ENCODE peak calls at places on chromosome 22, in nine cellular contexts. One of them, this sample, is unnamed.

GRCh38 chr22:38485783-38486182 is 17.9 kb downstream of the KDELR3 start:
- DNase-seq in GM13976: no peak
- DNase-seq in tibial artery: no peak
- DNase-seq in astrocyte of the spinal cord: no peak
- DNase-seq in vagina: no peak
- DNase-seq in B cell: no peak
- DNase-seq in choroid plexus epithelial cell: no peak
- DNase-seq in cardiac fibroblast: no peak
- DNase-seq in mammary epithelial cell: no peak
- DNase-seq in this sample: no peak

GRCh38 chr22:47063071-47063509 is 300.6 kb downstream of the TBC1D22A start:
- DNase-seq in GM13976: no peak
- DNase-seq in tibial artery: no peak
- DNase-seq in astrocyte of the spinal cord: no peak
- DNase-seq in vagina: no peak
- DNase-seq in B cell: no peak
- DNase-seq in choroid plexus epithelial cell: no peak
- DNase-seq in cardiac fibroblast: no peak
- DNase-seq in mammary epithelial cell: no peak
- DNase-seq in this sample: no peak

GRCh38 chr22:40819741-40820140 is 595 bp upstream of the SLC25A17 start:
- DNase-seq in GM13976: no peak
- DNase-seq in tibial artery: no peak
- DNase-seq in astrocyte of the spinal cord: no peak
- DNase-seq in vagina: no peak
- DNase-seq in B cell: no peak
- DNase-seq in choroid plexus epithelial cell: peak; percentile 51
- DNase-seq in cardiac fibroblast: peak; percentile 36
- DNase-seq in mammary epithelial cell: no peak
- DNase-seq in this sample: peak; percentile 20

GRCh38 chr22:17891427-17892167 is 117.3 kb upstream of the BID start:
- DNase-seq in GM13976: no peak
- DNase-seq in tibial artery: no peak
- DNase-seq in astrocyte of the spinal cord: no peak
- DNase-seq in vagina: no peak
- DNase-seq in B cell: no peak
- DNase-seq in choroid plexus epithelial cell: no peak
- DNase-seq in cardiac fibroblast: no peak
- DNase-seq in mammary epithelial cell: no peak
- DNase-seq in this sample: peak; percentile 45

GRCh38 chr22:26529345-26529744 is 17.1 kb upstream of the TFIP11 start:
- DNase-seq in GM13976: no peak
- DNase-seq in tibial artery: peak; percentile 23
- DNase-seq in astrocyte of the spinal cord: no peak
- DNase-seq in vagina: no peak
- DNase-seq in B cell: no peak
- DNase-seq in choroid plexus epithelial cell: peak; percentile 17
- DNase-seq in cardiac fibroblast: peak; percentile 39
- DNase-seq in mammary epithelial cell: no peak
- DNase-seq in this sample: no peak

GRCh38 chr22:26380072-26380471 is 49.0 kb upstream of the ASPHD2 start:
- DNase-seq in GM13976: no peak
- DNase-seq in tibial artery: no peak
- DNase-seq in astrocyte of the spinal cord: no peak
- DNase-seq in vagina: no peak
- DNase-seq in B cell: no peak
- DNase-seq in choroid plexus epithelial cell: no peak
- DNase-seq in cardiac fibroblast: no peak
- DNase-seq in mammary epithelial cell: no peak
- DNase-seq in this sample: no peak

GRCh38 chr22:43018615-43019014 is 3.7 kb upstream of the PACSIN2 start:
- DNase-seq in GM13976: no peak
- DNase-seq in tibial artery: no peak
- DNase-seq in astrocyte of the spinal cord: no peak
- DNase-seq in vagina: no peak
- DNase-seq in B cell: no peak
- DNase-seq in choroid plexus epithelial cell: no peak
- DNase-seq in cardiac fibroblast: no peak
- DNase-seq in mammary epithelial cell: no peak
- DNase-seq in this sample: no peak

GRCh38 chr22:44574057-44574456 is 76.0 kb upstream of the RTL6 start:
- DNase-seq in GM13976: no peak
- DNase-seq in tibial artery: no peak
- DNase-seq in astrocyte of the spinal cord: peak; percentile 47
- DNase-seq in vagina: no peak
- DNase-seq in B cell: no peak
- DNase-seq in choroid plexus epithelial cell: no peak
- DNase-seq in cardiac fibroblast: peak; percentile 91
- DNase-seq in mammary epithelial cell: peak; percentile 85
- DNase-seq in this sample: no peak

GRCh38 chr22:38850941-38851849 is 7.4 kb upstream of the NPTXR start:
- DNase-seq in GM13976: no peak
- DNase-seq in tibial artery: no peak
- DNase-seq in astrocyte of the spinal cord: peak; percentile 60
- DNase-seq in vagina: no peak
- DNase-seq in B cell: no peak
- DNase-seq in choroid plexus epithelial cell: peak; percentile 67
- DNase-seq in cardiac fibroblast: peak; percentile 52
- DNase-seq in mammary epithelial cell: peak; percentile 60
- DNase-seq in this sample: no peak

GRCh38 chr22:41779889-41780505 is 20.5 kb upstream of the CCDC134 start:
- DNase-seq in GM13976: no peak
- DNase-seq in tibial artery: no peak
- DNase-seq in astrocyte of the spinal cord: no peak
- DNase-seq in vagina: no peak
- DNase-seq in B cell: no peak
- DNase-seq in choroid plexus epithelial cell: no peak
- DNase-seq in cardiac fibroblast: no peak
- DNase-seq in mammary epithelial cell: no peak
- DNase-seq in this sample: no peak

GRCh38 chr22:20130739-20131592 is 638 bp upstream of the ZDHHC8 start:
- DNase-seq in GM13976: peak; percentile 91
- DNase-seq in tibial artery: peak; percentile 84
- DNase-seq in astrocyte of the spinal cord: peak; percentile 84
- DNase-seq in vagina: no peak
- DNase-seq in B cell: peak; percentile 95
- DNase-seq in choroid plexus epithelial cell: peak; percentile 83
- DNase-seq in cardiac fibroblast: peak; percentile 87
- DNase-seq in mammary epithelial cell: peak; percentile 61
- DNase-seq in this sample: peak; percentile 88

GRCh38 chr22:20177217-20177911 is 26.5 kb upstream of the CCDC188 start:
- DNase-seq in GM13976: no peak
- DNase-seq in tibial artery: no peak
- DNase-seq in astrocyte of the spinal cord: no peak
- DNase-seq in vagina: no peak
- DNase-seq in B cell: no peak
- DNase-seq in choroid plexus epithelial cell: no peak
- DNase-seq in cardiac fibroblast: no peak
- DNase-seq in mammary epithelial cell: no peak
- DNase-seq in this sample: no peak

GRCh38 chr22:38056969-38057841 is at the start of gene PICK1:
- DNase-seq in GM13976: peak; percentile 93
- DNase-seq in tibial artery: peak; percentile 95
- DNase-seq in astrocyte of the spinal cord: peak; percentile 89
- DNase-seq in vagina: no peak
- DNase-seq in B cell: peak; percentile 87
- DNase-seq in choroid plexus epithelial cell: peak; percentile 94
- DNase-seq in cardiac fibroblast: peak; percentile 96
- DNase-seq in mammary epithelial cell: peak; percentile 93
- DNase-seq in this sample: peak; percentile 92

GRCh38 chr22:19871023-19871844 is 16.6 kb upstream of the GNB1L start:
- DNase-seq in GM13976: no peak
- DNase-seq in tibial artery: peak; percentile 7
- DNase-seq in astrocyte of the spinal cord: no peak
- DNase-seq in vagina: no peak
- DNase-seq in B cell: peak; percentile 12
- DNase-seq in choroid plexus epithelial cell: no peak
- DNase-seq in cardiac fibroblast: no peak
- DNase-seq in mammary epithelial cell: no peak
- DNase-seq in this sample: no peak

GRCh38 chr22:46830001-46830715 is 67.7 kb downstream of the TBC1D22A start:
- DNase-seq in GM13976: no peak
- DNase-seq in tibial artery: peak; percentile 78
- DNase-seq in astrocyte of the spinal cord: peak; percentile 87
- DNase-seq in vagina: no peak
- DNase-seq in B cell: no peak
- DNase-seq in choroid plexus epithelial cell: peak; percentile 86
- DNase-seq in cardiac fibroblast: peak; percentile 53
- DNase-seq in mammary epithelial cell: peak; percentile 14
- DNase-seq in this sample: no peak

GRCh38 chr22:47154621-47155081 is 392.2 kb downstream of the TBC1D22A start:
- DNase-seq in GM13976: no peak
- DNase-seq in tibial artery: no peak
- DNase-seq in astrocyte of the spinal cord: peak; percentile 73
- DNase-seq in vagina: no peak
- DNase-seq in B cell: no peak
- DNase-seq in choroid plexus epithelial cell: peak; percentile 20
- DNase-seq in cardiac fibroblast: peak; percentile 81
- DNase-seq in mammary epithelial cell: peak; percentile 67
- DNase-seq in this sample: no peak

GRCh38 chr22:47570851-47571250 is 808.4 kb downstream of the TBC1D22A start:
- DNase-seq in GM13976: no peak
- DNase-seq in tibial artery: peak; percentile 0
- DNase-seq in astrocyte of the spinal cord: no peak
- DNase-seq in vagina: no peak
- DNase-seq in B cell: no peak
- DNase-seq in choroid plexus epithelial cell: no peak
- DNase-seq in cardiac fibroblast: no peak
- DNase-seq in mammary epithelial cell: no peak
- DNase-seq in this sample: no peak

GRCh38 chr22:44594951-44595350 is 96.9 kb upstream of the RTL6 start:
- DNase-seq in GM13976: no peak
- DNase-seq in tibial artery: no peak
- DNase-seq in astrocyte of the spinal cord: no peak
- DNase-seq in vagina: no peak
- DNase-seq in B cell: no peak
- DNase-seq in choroid plexus epithelial cell: no peak
- DNase-seq in cardiac fibroblast: no peak
- DNase-seq in mammary epithelial cell: no peak
- DNase-seq in this sample: no peak

DNA sequence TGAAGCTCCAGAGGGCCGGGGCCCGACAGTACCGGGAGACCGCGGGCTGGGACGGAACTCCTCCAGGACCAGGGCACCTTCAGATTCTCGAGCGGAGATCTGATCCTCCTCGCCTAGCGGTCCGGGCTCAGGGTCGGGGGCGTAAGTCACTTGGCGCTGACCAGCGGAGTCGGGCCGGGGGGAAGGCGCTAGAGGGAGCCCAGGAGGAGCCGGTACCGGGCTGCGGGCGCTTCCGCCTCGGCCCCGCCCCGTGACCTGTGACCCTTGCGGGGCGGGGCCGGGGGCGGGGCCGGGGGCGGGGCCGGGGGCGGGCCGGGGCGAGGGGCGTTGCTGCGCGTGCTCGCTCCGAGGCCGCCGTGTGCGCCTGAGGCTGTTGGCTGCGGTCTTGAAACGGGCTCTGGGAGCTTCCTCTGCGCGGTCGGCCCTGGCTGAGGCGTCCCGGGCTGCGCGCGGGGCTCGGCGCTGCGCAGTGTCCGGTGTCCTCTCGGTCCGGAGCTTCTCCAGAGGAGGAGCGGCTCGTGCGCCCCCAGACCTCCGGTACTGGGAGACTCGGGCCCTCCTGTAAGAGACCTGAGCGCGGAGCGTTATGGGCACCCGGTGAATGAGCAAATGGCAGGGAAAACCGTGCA is at the start of gene ARSA:
- DNase-seq in GM13976: peak; percentile 93
- DNase-seq in tibial artery: peak; percentile 75
- DNase-seq in astrocyte of the spinal cord: peak; percentile 77
- DNase-seq in vagina: peak; percentile 96
- DNase-seq in B cell: peak; percentile 90
- DNase-seq in choroid plexus epithelial cell: peak; percentile 83
- DNase-seq in cardiac fibroblast: peak; percentile 87
- DNase-seq in mammary epithelial cell: peak; percentile 76
- DNase-seq in this sample: peak; percentile 93
- TF ChIP-seq CTCF in GM13976: peak; percentile 57
- TF ChIP-seq CTCF in tibial artery: no peak
- TF ChIP-seq CTCF in astrocyte of the spinal cord: peak; percentile 44
- TF ChIP-seq CTCF in vagina: no peak
- TF ChIP-seq CTCF in B cell: peak; percentile 38
- TF ChIP-seq CTCF in choroid plexus epithelial cell: peak; percentile 51
- TF ChIP-seq CTCF in cardiac fibroblast: peak; percentile 41
- TF ChIP-seq CTCF in mammary epithelial cell: peak; percentile 64
- TF ChIP-seq CTCF in this sample: peak; percentile 49

DNA sequence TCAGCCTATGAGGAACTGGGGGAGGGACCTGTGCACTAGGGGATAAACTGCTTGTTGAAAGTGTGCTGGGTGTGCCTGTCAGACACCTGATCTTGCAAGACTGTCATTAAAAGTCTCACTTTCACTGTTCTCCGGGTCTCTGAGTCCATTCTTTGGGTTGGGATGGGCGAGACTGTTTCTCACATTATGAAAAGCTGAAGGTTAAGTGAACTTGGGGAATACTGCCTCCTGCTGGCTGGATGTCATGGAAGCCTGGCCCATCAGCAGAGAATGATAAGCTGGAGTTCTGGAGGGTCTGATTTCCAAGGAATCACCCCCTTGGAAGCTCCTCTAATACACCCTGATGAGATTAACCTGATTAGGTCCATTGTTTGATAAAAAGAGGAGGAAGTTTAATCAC is 9.0 kb upstream of the VPREB1 start:
- DNase-seq in GM13976: peak; percentile 72
- DNase-seq in tibial artery: no peak
- DNase-seq in astrocyte of the spinal cord: no peak
- DNase-seq in vagina: no peak
- DNase-seq in B cell: no peak
- DNase-seq in choroid plexus epithelial cell: peak; percentile 42
- DNase-seq in cardiac fibroblast: peak; percentile 11
- DNase-seq in mammary epithelial cell: peak; percentile 9
- DNase-seq in this sample: peak; percentile 70
- TF ChIP-seq CTCF in GM13976: peak; percentile 79
- TF ChIP-seq CTCF in tibial artery: no peak
- TF ChIP-seq CTCF in astrocyte of the spinal cord: peak; percentile 48
- TF ChIP-seq CTCF in vagina: no peak
- TF ChIP-seq CTCF in B cell: peak; percentile 48
- TF ChIP-seq CTCF in choroid plexus epithelial cell: peak; percentile 70
- TF ChIP-seq CTCF in cardiac fibroblast: peak; percentile 63
- TF ChIP-seq CTCF in mammary epithelial cell: peak; percentile 75
- TF ChIP-seq CTCF in this sample: peak; percentile 70

GRCh38 chr22:36946436-36947158 is 33.2 kb downstream of the CSF2RB start:
- DNase-seq in GM13976: peak; percentile 45
- DNase-seq in tibial artery: no peak
- DNase-seq in astrocyte of the spinal cord: no peak
- DNase-seq in vagina: no peak
- DNase-seq in B cell: no peak
- DNase-seq in choroid plexus epithelial cell: peak; percentile 28
- DNase-seq in cardiac fibroblast: peak; percentile 23
- DNase-seq in mammary epithelial cell: no peak
- DNase-seq in this sample: peak; percentile 36
- TF ChIP-seq CTCF in GM13976: no peak
- TF ChIP-seq CTCF in tibial artery: no peak
- TF ChIP-seq CTCF in astrocyte of the spinal cord: no peak
- TF ChIP-seq CTCF in vagina: no peak
- TF ChIP-seq CTCF in B cell: no peak
- TF ChIP-seq CTCF in choroid plexus epithelial cell: peak; percentile 39
- TF ChIP-seq CTCF in cardiac fibroblast: peak; percentile 16
- TF ChIP-seq CTCF in mammary epithelial cell: peak; percentile 6
- TF ChIP-seq CTCF in this sample: peak; percentile 17

DNA sequence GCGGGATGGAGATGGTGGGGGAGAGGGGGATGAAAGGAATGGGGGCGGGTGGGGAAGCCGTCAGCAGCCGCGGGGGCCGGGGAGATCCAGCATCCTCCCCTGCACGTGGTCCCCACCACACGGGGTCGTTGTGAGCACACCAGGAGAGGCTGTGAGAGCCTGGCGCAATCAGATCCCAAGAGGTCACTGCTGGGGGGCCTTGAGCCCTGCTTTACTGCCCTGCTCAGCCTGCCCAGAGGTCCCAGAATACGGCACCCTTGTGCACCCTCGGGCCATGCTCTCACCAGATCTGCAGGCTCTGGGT is 7.4 kb downstream of the CABP7 start:
- DNase-seq in GM13976: peak; percentile 79
- DNase-seq in tibial artery: peak; percentile 35
- DNase-seq in astrocyte of the spinal cord: no peak
- DNase-seq in vagina: no peak
- DNase-seq in B cell: no peak
- DNase-seq in choroid plexus epithelial cell: peak; percentile 47
- DNase-seq in cardiac fibroblast: peak; percentile 51
- DNase-seq in mammary epithelial cell: no peak
- DNase-seq in this sample: peak; percentile 71
- TF ChIP-seq CTCF in GM13976: peak; percentile 32
- TF ChIP-seq CTCF in tibial artery: peak; percentile 17
- TF ChIP-seq CTCF in astrocyte of the spinal cord: peak; percentile 54
- TF ChIP-seq CTCF in vagina: no peak
- TF ChIP-seq CTCF in B cell: no peak
- TF ChIP-seq CTCF in choroid plexus epithelial cell: peak; percentile 49
- TF ChIP-seq CTCF in cardiac fibroblast: peak; percentile 34
- TF ChIP-seq CTCF in mammary epithelial cell: peak; percentile 37
- TF ChIP-seq CTCF in this sample: peak; percentile 41